ENCODE peak calls at places on chromosomes 1 and 21, in four cellular contexts. H is activated T-helper 1 cell treated with anti-CD3 and anti-CD28 coated beads, Interleukin-2, amount 50 U/mL, for 16 hours; A is Ammon's horn; C is neural crest cell. Y is an unnamed sample.

GRCh38 chr1:155173478-155174333 is at the start of gene TRIM46:
- DNase-seq in A (peak; percentile 77), C (no peak), H (peak; percentile 52), Y (no peak)

GRCh38 chr1:244069499-244069898 is 18.4 kb downstream of the ZBTB18 start:
- DNase-seq in H (no peak), C (no peak), A (no peak), Y (no peak)

GRCh38 chr1:226611301-226611700 is 62.7 kb downstream of the STUM start:
- DNase-seq in C (no peak), A (no peak), H (no peak), Y (no peak)

GRCh38 chr1:112712701-112713128 is 2.4 kb downstream of the PPM1J start:
- DNase-seq in H (no peak), A (no peak), C (no peak), Y (no peak)

GRCh38 chr1:3490046-3490745 is 35.7 kb downstream of the ARHGEF16 start:
- DNase-seq in A (no peak), H (no peak), C (no peak), Y (no peak)

GRCh38 chr1:77642196-77642595 is 40.3 kb downstream of the ZZZ3 start:
- DNase-seq in H (no peak), C (no peak), A (no peak), Y (no peak)

GRCh38 chr1:1291023-1291528 is 10.8 kb downstream of the SCNN1D start:
- DNase-seq in A (no peak), C (no peak), H (no peak), Y (peak; percentile 31)

GRCh38 chr21:42646076-42646825 is 7.2 kb upstream of the PDE9A start:
- DNase-seq in C (no peak), A (no peak), H (no peak), Y (no peak)

GRCh38 chr21:42109873-42110525 is 38.9 kb downstream of the UMODL1 start:
- DNase-seq in H (no peak), A (no peak), C (no peak), Y (no peak)

GRCh38 chr1:170518965-170519364 is 13.0 kb upstream of the GORAB start:
- DNase-seq in H (no peak), A (no peak), C (no peak), Y (no peak)

GRCh38 chr1:178470411-178470960 is 26.3 kb downstream of the CLEC20A start:
- DNase-seq in A (no peak), H (no peak), C (no peak), Y (peak; percentile 9)

GRCh38 chr21:41931041-41931451 is 22.8 kb downstream of the C2CD2 start:
- DNase-seq in H (no peak), A (no peak), C (no peak), Y (no peak)

GRCh38 chr1:84724128-84724860 is 34.0 kb upstream of the SSX2IP start:
- DNase-seq in H (peak; percentile 15), A (no peak), C (no peak), Y (peak; percentile 42)

GRCh38 chr1:186082235-186082937 is 292.7 kb downstream of the TPR start:
- DNase-seq in C (peak; percentile 27), H (no peak), A (peak; percentile 43), Y (peak; percentile 91)

GRCh38 chr1:24847995-24848857 is 81.8 kb downstream of the RUNX3 start:
- DNase-seq in H (peak; percentile 80), C (peak; percentile 93), A (peak; percentile 93), Y (peak; percentile 86)

GRCh38 chr1:243956448-243956847 is 94.6 kb upstream of the ZBTB18 start:
- DNase-seq in A (no peak), C (no peak), H (no peak), Y (no peak)

GRCh38 chr21:45011426-45011825 is 63.0 kb upstream of the ADARB1 start:
- DNase-seq in C (no peak), H (no peak), A (no peak), Y (no peak)

GRCh38 chr1:206698990-206699586 is 14.4 kb downstream of the MAPKAPK2 start:
- DNase-seq in C (no peak), A (no peak), H (no peak), Y (no peak)